ENCODE peak calls at places on chromosomes 3 and 15, in five cellular contexts. One of them, this sample, is unnamed.

GRCh38 chr3:15948403-15948802 is 150.6 kb upstream of the ANKRD28 start:
- DNase-seq in tibial nerve: no peak
- DNase-seq in fibroblast of lung: no peak
- DNase-seq in NCI-H1694 treated with DMSO at 0.1 percent for 48 hours: no peak
- DNase-seq in NCI-H1105 treated with DMSO at 0.1 percent for 48 hours: no peak
- DNase-seq in this sample: no peak

GRCh38 chr15:89362203-89363101 is 27.8 kb upstream of the POLG start:
- DNase-seq in tibial nerve: no peak
- DNase-seq in fibroblast of lung: no peak
- DNase-seq in NCI-H1694 treated with DMSO at 0.1 percent for 48 hours: peak; percentile 60
- DNase-seq in NCI-H1105 treated with DMSO at 0.1 percent for 48 hours: peak; percentile 45
- DNase-seq in this sample: no peak

GRCh38 chr3:60764870-60765269 is 486.4 kb downstream of the FHIT start:
- DNase-seq in NCI-H1694 treated with DMSO at 0.1 percent for 48 hours: no peak
- DNase-seq in fibroblast of lung: no peak
- DNase-seq in tibial nerve: no peak
- DNase-seq in NCI-H1105 treated with DMSO at 0.1 percent for 48 hours: no peak
- DNase-seq in this sample: no peak

GRCh38 chr15:60397772-60398445 is at the start of gene ANXA2:
- DNase-seq in tibial nerve: peak; percentile 71
- DNase-seq in fibroblast of lung: peak; percentile 91
- DNase-seq in NCI-H1105 treated with DMSO at 0.1 percent for 48 hours: no peak
- DNase-seq in NCI-H1694 treated with DMSO at 0.1 percent for 48 hours: peak; percentile 8
- DNase-seq in this sample: peak; percentile 87

GRCh38 chr15:71448688-71449114 is 333.4 kb downstream of the THSD4 start:
- DNase-seq in NCI-H1694 treated with DMSO at 0.1 percent for 48 hours: peak; percentile 67
- DNase-seq in fibroblast of lung: peak; percentile 79
- DNase-seq in NCI-H1105 treated with DMSO at 0.1 percent for 48 hours: peak; percentile 70
- DNase-seq in tibial nerve: peak; percentile 90
- DNase-seq in this sample: peak; percentile 61

GRCh38 chr3:118628704-118629341 is 405.8 kb downstream of the IGSF11 start:
- DNase-seq in fibroblast of lung: peak; percentile 76
- DNase-seq in tibial nerve: peak; percentile 61
- DNase-seq in NCI-H1694 treated with DMSO at 0.1 percent for 48 hours: peak; percentile 63
- DNase-seq in NCI-H1105 treated with DMSO at 0.1 percent for 48 hours: peak; percentile 84
- DNase-seq in this sample: peak; percentile 14

GRCh38 chr3:55042591-55042990 is 114.7 kb upstream of the LRTM1 start:
- DNase-seq in fibroblast of lung: peak; percentile 12
- DNase-seq in NCI-H1694 treated with DMSO at 0.1 percent for 48 hours: no peak
- DNase-seq in NCI-H1105 treated with DMSO at 0.1 percent for 48 hours: no peak
- DNase-seq in tibial nerve: no peak
- DNase-seq in this sample: no peak

GRCh38 chr3:52032702-52033408 is 23.5 kb downstream of the DUSP7 start:
- DNase-seq in NCI-H1694 treated with DMSO at 0.1 percent for 48 hours: no peak
- DNase-seq in tibial nerve: no peak
- DNase-seq in fibroblast of lung: no peak
- DNase-seq in NCI-H1105 treated with DMSO at 0.1 percent for 48 hours: no peak
- DNase-seq in this sample: no peak

GRCh38 chr3:141331370-141332318 is 36.7 kb upstream of the ZBTB38 start:
- DNase-seq in NCI-H1105 treated with DMSO at 0.1 percent for 48 hours: no peak
- DNase-seq in fibroblast of lung: peak; percentile 95
- DNase-seq in tibial nerve: peak; percentile 39
- DNase-seq in NCI-H1694 treated with DMSO at 0.1 percent for 48 hours: no peak
- DNase-seq in this sample: peak; percentile 50

GRCh38 chr3:122406198-122406597 is 9.7 kb downstream of the WDR5B start:
- DNase-seq in fibroblast of lung: no peak
- DNase-seq in NCI-H1105 treated with DMSO at 0.1 percent for 48 hours: no peak
- DNase-seq in NCI-H1694 treated with DMSO at 0.1 percent for 48 hours: no peak
- DNase-seq in tibial nerve: no peak
- DNase-seq in this sample: no peak

GRCh38 chr3:160577551-160578195 is 12.3 kb upstream of the KPNA4 start:
- DNase-seq in NCI-H1105 treated with DMSO at 0.1 percent for 48 hours: no peak
- DNase-seq in NCI-H1694 treated with DMSO at 0.1 percent for 48 hours: no peak
- DNase-seq in fibroblast of lung: peak; percentile 36
- DNase-seq in tibial nerve: no peak
- DNase-seq in this sample: no peak

GRCh38 chr15:51801391-51801835 is 28.0 kb upstream of the TMOD3 start:
- DNase-seq in NCI-H1105 treated with DMSO at 0.1 percent for 48 hours: no peak
- DNase-seq in fibroblast of lung: peak; percentile 16
- DNase-seq in tibial nerve: no peak
- DNase-seq in NCI-H1694 treated with DMSO at 0.1 percent for 48 hours: peak; percentile 46
- DNase-seq in this sample: no peak

GRCh38 chr3:14789640-14790285 is 29.0 kb upstream of the FGD5 start:
- DNase-seq in NCI-H1694 treated with DMSO at 0.1 percent for 48 hours: no peak
- DNase-seq in NCI-H1105 treated with DMSO at 0.1 percent for 48 hours: no peak
- DNase-seq in fibroblast of lung: no peak
- DNase-seq in tibial nerve: no peak
- DNase-seq in this sample: no peak

GRCh38 chr3:65265942-65266341 is 578.1 kb upstream of the ADAMTS9 start:
- DNase-seq in tibial nerve: no peak
- DNase-seq in fibroblast of lung: no peak
- DNase-seq in NCI-H1105 treated with DMSO at 0.1 percent for 48 hours: no peak
- DNase-seq in NCI-H1694 treated with DMSO at 0.1 percent for 48 hours: no peak
- DNase-seq in this sample: no peak

GRCh38 chr3:69761896-69762789 is 22.9 kb downstream of the MITF start:
- DNase-seq in NCI-H1694 treated with DMSO at 0.1 percent for 48 hours: no peak
- DNase-seq in fibroblast of lung: peak; percentile 88
- DNase-seq in tibial nerve: no peak
- DNase-seq in NCI-H1105 treated with DMSO at 0.1 percent for 48 hours: no peak
- DNase-seq in this sample: no peak

GRCh38 chr3:57864853-57865252 is 108.7 kb downstream of the SLMAP start:
- DNase-seq in fibroblast of lung: peak; percentile 58
- DNase-seq in NCI-H1105 treated with DMSO at 0.1 percent for 48 hours: no peak
- DNase-seq in tibial nerve: no peak
- DNase-seq in NCI-H1694 treated with DMSO at 0.1 percent for 48 hours: no peak
- DNase-seq in this sample: no peak

GRCh38 chr3:20930034-20930433 is 744.0 kb upstream of the SGO1 start:
- DNase-seq in tibial nerve: no peak
- DNase-seq in fibroblast of lung: peak; percentile 5
- DNase-seq in NCI-H1694 treated with DMSO at 0.1 percent for 48 hours: peak; percentile 35
- DNase-seq in NCI-H1105 treated with DMSO at 0.1 percent for 48 hours: peak; percentile 9
- DNase-seq in this sample: no peak

GRCh38 chr15:31308185-31308639 is 18.4 kb upstream of the KLF13 start:
- DNase-seq in NCI-H1694 treated with DMSO at 0.1 percent for 48 hours: no peak
- DNase-seq in fibroblast of lung: no peak
- DNase-seq in NCI-H1105 treated with DMSO at 0.1 percent for 48 hours: no peak
- DNase-seq in tibial nerve: no peak
- DNase-seq in this sample: no peak

GRCh38 chr3:45280971-45281370 is 54.9 kb upstream of the TMEM158 start:
- DNase-seq in tibial nerve: no peak
- DNase-seq in NCI-H1105 treated with DMSO at 0.1 percent for 48 hours: no peak
- DNase-seq in fibroblast of lung: no peak
- DNase-seq in NCI-H1694 treated with DMSO at 0.1 percent for 48 hours: no peak
- DNase-seq in this sample: no peak

GRCh38 chr3:7367968-7368367 is 507.1 kb downstream of the GRM7 start:
- DNase-seq in NCI-H1694 treated with DMSO at 0.1 percent for 48 hours: no peak
- DNase-seq in tibial nerve: no peak
- DNase-seq in NCI-H1105 treated with DMSO at 0.1 percent for 48 hours: no peak
- DNase-seq in fibroblast of lung: no peak
- DNase-seq in this sample: no peak

GRCh38 chr3:5358911-5359310 is 171.4 kb downstream of the EDEM1 start:
- DNase-seq in NCI-H1105 treated with DMSO at 0.1 percent for 48 hours: no peak
- DNase-seq in fibroblast of lung: no peak
- DNase-seq in NCI-H1694 treated with DMSO at 0.1 percent for 48 hours: no peak
- DNase-seq in tibial nerve: no peak
- DNase-seq in this sample: no peak

GRCh38 chr15:61659571-61660190 is 400.6 kb downstream of the VPS13C start:
- DNase-seq in tibial nerve: no peak
- DNase-seq in fibroblast of lung: peak; percentile 70
- DNase-seq in NCI-H1105 treated with DMSO at 0.1 percent for 48 hours: no peak
- DNase-seq in NCI-H1694 treated with DMSO at 0.1 percent for 48 hours: no peak
- DNase-seq in this sample: no peak

GRCh38 chr3:10508235-10508618 is 2.8 kb upstream of the ATP2B2 start:
- DNase-seq in tibial nerve: no peak
- DNase-seq in NCI-H1694 treated with DMSO at 0.1 percent for 48 hours: no peak
- DNase-seq in NCI-H1105 treated with DMSO at 0.1 percent for 48 hours: no peak
- DNase-seq in fibroblast of lung: no peak
- DNase-seq in this sample: no peak

GRCh38 chr3:184380627-184381260 is 890 bp downstream of the CHRD start:
- DNase-seq in tibial nerve: no peak
- DNase-seq in fibroblast of lung: no peak
- DNase-seq in NCI-H1105 treated with DMSO at 0.1 percent for 48 hours: no peak
- DNase-seq in NCI-H1694 treated with DMSO at 0.1 percent for 48 hours: no peak
- DNase-seq in this sample: no peak

GRCh38 chr3:79175870-79176269 is 591.9 kb downstream of the ROBO1 start:
- DNase-seq in fibroblast of lung: peak; percentile 6
- DNase-seq in NCI-H1694 treated with DMSO at 0.1 percent for 48 hours: no peak
- DNase-seq in NCI-H1105 treated with DMSO at 0.1 percent for 48 hours: no peak
- DNase-seq in tibial nerve: no peak
- DNase-seq in this sample: no peak

GRCh38 chr3:45774581-45775505 is 21.5 kb downstream of the SLC6A20 start:
- DNase-seq in NCI-H1105 treated with DMSO at 0.1 percent for 48 hours: no peak
- DNase-seq in fibroblast of lung: no peak
- DNase-seq in tibial nerve: no peak
- DNase-seq in NCI-H1694 treated with DMSO at 0.1 percent for 48 hours: no peak
- DNase-seq in this sample: no peak

GRCh38 chr3:162489853-162490252 is 993.2 kb downstream of the OTOL1 start:
- DNase-seq in fibroblast of lung: no peak
- DNase-seq in NCI-H1105 treated with DMSO at 0.1 percent for 48 hours: peak; percentile 53
- DNase-seq in tibial nerve: no peak
- DNase-seq in NCI-H1694 treated with DMSO at 0.1 percent for 48 hours: no peak
- DNase-seq in this sample: no peak

GRCh38 chr3:194532591-194532990 is 45.8 kb upstream of the ATP13A3 start:
- DNase-seq in fibroblast of lung: no peak
- DNase-seq in NCI-H1694 treated with DMSO at 0.1 percent for 48 hours: no peak
- DNase-seq in NCI-H1105 treated with DMSO at 0.1 percent for 48 hours: no peak
- DNase-seq in tibial nerve: no peak
- DNase-seq in this sample: no peak

GRCh38 chr3:109702252-109702651 is 364.9 kb upstream of the DPPA4 start:
- DNase-seq in NCI-H1694 treated with DMSO at 0.1 percent for 48 hours: no peak
- DNase-seq in NCI-H1105 treated with DMSO at 0.1 percent for 48 hours: no peak
- DNase-seq in tibial nerve: no peak
- DNase-seq in fibroblast of lung: peak; percentile 73
- DNase-seq in this sample: no peak

GRCh38 chr3:143654906-143655305 is 193.4 kb downstream of the SLC9A9 start:
- DNase-seq in NCI-H1105 treated with DMSO at 0.1 percent for 48 hours: no peak
- DNase-seq in NCI-H1694 treated with DMSO at 0.1 percent for 48 hours: no peak
- DNase-seq in tibial nerve: no peak
- DNase-seq in fibroblast of lung: no peak
- DNase-seq in this sample: no peak

GRCh38 chr3:41164776-41165175 is 34.5 kb upstream of the CTNNB1 start:
- DNase-seq in tibial nerve: no peak
- DNase-seq in NCI-H1694 treated with DMSO at 0.1 percent for 48 hours: no peak
- DNase-seq in NCI-H1105 treated with DMSO at 0.1 percent for 48 hours: no peak
- DNase-seq in fibroblast of lung: no peak
- DNase-seq in this sample: no peak